ENCODE peak calls at places on chromosomes 4 and X, in seven cellular contexts. One of them, this sample, is unnamed.

GRCh38 chr4:124053872-124054538 is 657.4 kb downstream of the SPRY1 start:
- DNase-seq in cerebellar cortex: no peak
- DNase-seq in right atrium auricular region: no peak
- DNase-seq in A172: no peak
- DNase-seq in NCI-H1092 treated with DMSO at 0.1 percent for 48 hours: no peak
- DNase-seq in heart right ventricle: no peak
- DNase-seq in OCI-LY7: no peak
- DNase-seq in this sample: no peak

GRCh38 chrX:104126856-104127255 is 14.5 kb downstream of the ZCCHC18 start:
- DNase-seq in cerebellar cortex: no peak
- DNase-seq in right atrium auricular region: no peak
- DNase-seq in A172: no peak
- DNase-seq in NCI-H1092 treated with DMSO at 0.1 percent for 48 hours: no peak
- DNase-seq in heart right ventricle: no peak
- DNase-seq in OCI-LY7: no peak
- DNase-seq in this sample: no peak

GRCh38 chr4:105210901-105211300 is 64.2 kb downstream of the TET2 start:
- DNase-seq in cerebellar cortex: no peak
- DNase-seq in right atrium auricular region: no peak
- DNase-seq in A172: no peak
- DNase-seq in NCI-H1092 treated with DMSO at 0.1 percent for 48 hours: no peak
- DNase-seq in heart right ventricle: no peak
- DNase-seq in OCI-LY7: no peak
- DNase-seq in this sample: no peak

GRCh38 chr4:182929296-182929695 is 12.1 kb upstream of the DCTD start:
- DNase-seq in cerebellar cortex: no peak
- DNase-seq in right atrium auricular region: no peak
- DNase-seq in A172: peak
- DNase-seq in NCI-H1092 treated with DMSO at 0.1 percent for 48 hours: no peak
- DNase-seq in heart right ventricle: no peak
- DNase-seq in OCI-LY7: no peak
- DNase-seq in this sample: peak

GRCh38 chrX:50617183-50617582 is 146.6 kb upstream of the DGKK start:
- DNase-seq in cerebellar cortex: no peak
- DNase-seq in right atrium auricular region: no peak
- DNase-seq in A172: no peak
- DNase-seq in NCI-H1092 treated with DMSO at 0.1 percent for 48 hours: no peak
- DNase-seq in heart right ventricle: no peak
- DNase-seq in OCI-LY7: no peak
- DNase-seq in this sample: no peak

GRCh38 chr4:786861-787300 is 39.0 kb downstream of the CPLX1 start:
- DNase-seq in cerebellar cortex: no peak
- DNase-seq in right atrium auricular region: no peak
- DNase-seq in A172: no peak
- DNase-seq in NCI-H1092 treated with DMSO at 0.1 percent for 48 hours: no peak
- DNase-seq in heart right ventricle: peak
- DNase-seq in OCI-LY7: no peak
- DNase-seq in this sample: no peak

GRCh38 chrX:144219035-144219434 is 335.2 kb downstream of the UBE2NL start:
- DNase-seq in cerebellar cortex: no peak
- DNase-seq in right atrium auricular region: no peak
- DNase-seq in A172: peak
- DNase-seq in NCI-H1092 treated with DMSO at 0.1 percent for 48 hours: no peak
- DNase-seq in heart right ventricle: no peak
- DNase-seq in OCI-LY7: peak
- DNase-seq in this sample: no peak

GRCh38 chrX:84339507-84340364 is 151.7 kb upstream of the RPS6KA6 start:
- DNase-seq in cerebellar cortex: no peak
- DNase-seq in right atrium auricular region: no peak
- DNase-seq in A172: peak
- DNase-seq in NCI-H1092 treated with DMSO at 0.1 percent for 48 hours: peak
- DNase-seq in heart right ventricle: no peak
- DNase-seq in OCI-LY7: peak
- DNase-seq in this sample: no peak

GRCh38 chrX:23832750-23833149 is 49.8 kb downstream of the SAT1 start:
- DNase-seq in cerebellar cortex: no peak
- DNase-seq in right atrium auricular region: no peak
- DNase-seq in A172: no peak
- DNase-seq in NCI-H1092 treated with DMSO at 0.1 percent for 48 hours: no peak
- DNase-seq in heart right ventricle: no peak
- DNase-seq in OCI-LY7: no peak
- DNase-seq in this sample: no peak

GRCh38 chrX:153433161-153433680 is 12.6 kb downstream of the TREX2 start:
- DNase-seq in cerebellar cortex: no peak
- DNase-seq in right atrium auricular region: no peak
- DNase-seq in A172: no peak
- DNase-seq in NCI-H1092 treated with DMSO at 0.1 percent for 48 hours: no peak
- DNase-seq in heart right ventricle: no peak
- DNase-seq in OCI-LY7: no peak
- DNase-seq in this sample: no peak

GRCh38 chr4:180860136-180860720 is 1383.0 kb upstream of the TENM3 start:
- DNase-seq in cerebellar cortex: no peak
- DNase-seq in right atrium auricular region: no peak
- DNase-seq in A172: no peak
- DNase-seq in NCI-H1092 treated with DMSO at 0.1 percent for 48 hours: no peak
- DNase-seq in heart right ventricle: no peak
- DNase-seq in OCI-LY7: no peak
- DNase-seq in this sample: no peak

GRCh38 chr4:11004818-11005217 is 320.2 kb upstream of the CLNK start:
- DNase-seq in cerebellar cortex: no peak
- DNase-seq in right atrium auricular region: no peak
- DNase-seq in A172: no peak
- DNase-seq in NCI-H1092 treated with DMSO at 0.1 percent for 48 hours: no peak
- DNase-seq in heart right ventricle: no peak
- DNase-seq in OCI-LY7: no peak
- DNase-seq in this sample: no peak

GRCh38 chr4:65007841-65008439 is 598.7 kb upstream of the TECRL start:
- DNase-seq in cerebellar cortex: peak
- DNase-seq in right atrium auricular region: no peak
- DNase-seq in A172: peak
- DNase-seq in NCI-H1092 treated with DMSO at 0.1 percent for 48 hours: peak
- DNase-seq in heart right ventricle: no peak
- DNase-seq in OCI-LY7: peak
- DNase-seq in this sample: peak

GRCh38 chr4:5932021-5932553 is 39.2 kb upstream of the CRMP1 start:
- DNase-seq in cerebellar cortex: no peak
- DNase-seq in right atrium auricular region: no peak
- DNase-seq in A172: no peak
- DNase-seq in NCI-H1092 treated with DMSO at 0.1 percent for 48 hours: peak
- DNase-seq in heart right ventricle: no peak
- DNase-seq in OCI-LY7: no peak
- DNase-seq in this sample: no peak

GRCh38 chr4:87219648-87220093 is 747 bp downstream of the KLHL8 start:
- DNase-seq in cerebellar cortex: no peak
- DNase-seq in right atrium auricular region: no peak
- DNase-seq in A172: no peak
- DNase-seq in NCI-H1092 treated with DMSO at 0.1 percent for 48 hours: peak
- DNase-seq in heart right ventricle: peak
- DNase-seq in OCI-LY7: peak
- DNase-seq in this sample: no peak

GRCh38 chrX:154018518-154019060 is 1.1 kb downstream of the IRAK1 start:
- DNase-seq in cerebellar cortex: no peak
- DNase-seq in right atrium auricular region: no peak
- DNase-seq in A172: no peak
- DNase-seq in NCI-H1092 treated with DMSO at 0.1 percent for 48 hours: no peak
- DNase-seq in heart right ventricle: no peak
- DNase-seq in OCI-LY7: peak
- DNase-seq in this sample: peak

GRCh38 chr4:3331511-3332394 is 38.9 kb downstream of the RGS12 start:
- DNase-seq in cerebellar cortex: no peak
- DNase-seq in right atrium auricular region: peak
- DNase-seq in A172: no peak
- DNase-seq in NCI-H1092 treated with DMSO at 0.1 percent for 48 hours: no peak
- DNase-seq in heart right ventricle: no peak
- DNase-seq in OCI-LY7: no peak
- DNase-seq in this sample: peak

GRCh38 chr4:82770607-82771006 is 28.0 kb downstream of the SCD5 start:
- DNase-seq in cerebellar cortex: peak
- DNase-seq in right atrium auricular region: no peak
- DNase-seq in A172: no peak
- DNase-seq in NCI-H1092 treated with DMSO at 0.1 percent for 48 hours: no peak
- DNase-seq in heart right ventricle: no peak
- DNase-seq in OCI-LY7: no peak
- DNase-seq in this sample: no peak

GRCh38 chr4:146029939-146030710 is 91.5 kb upstream of the ZNF827 start:
- DNase-seq in cerebellar cortex: no peak
- DNase-seq in right atrium auricular region: no peak
- DNase-seq in A172: no peak
- DNase-seq in NCI-H1092 treated with DMSO at 0.1 percent for 48 hours: no peak
- DNase-seq in heart right ventricle: no peak
- DNase-seq in OCI-LY7: peak
- DNase-seq in this sample: no peak

GRCh38 chr4:84531689-84532088 is 32.6 kb upstream of the NKX6-1 start:
- DNase-seq in cerebellar cortex: no peak
- DNase-seq in right atrium auricular region: no peak
- DNase-seq in A172: peak
- DNase-seq in NCI-H1092 treated with DMSO at 0.1 percent for 48 hours: no peak
- DNase-seq in heart right ventricle: no peak
- DNase-seq in OCI-LY7: no peak
- DNase-seq in this sample: no peak

GRCh38 chrX:2463973-2464676 is 36.7 kb downstream of the DHRSX start:
- DNase-seq in cerebellar cortex: peak
- DNase-seq in right atrium auricular region: no peak
- DNase-seq in A172: no peak
- DNase-seq in NCI-H1092 treated with DMSO at 0.1 percent for 48 hours: no peak
- DNase-seq in heart right ventricle: no peak
- DNase-seq in OCI-LY7: peak
- DNase-seq in this sample: no peak

GRCh38 chr4:80155286-80155982 is 41.9 kb upstream of the PRDM8 start:
- DNase-seq in cerebellar cortex: no peak
- DNase-seq in right atrium auricular region: no peak
- DNase-seq in A172: no peak
- DNase-seq in NCI-H1092 treated with DMSO at 0.1 percent for 48 hours: no peak
- DNase-seq in heart right ventricle: no peak
- DNase-seq in OCI-LY7: no peak
- DNase-seq in this sample: no peak

GRCh38 chr4:77360451-77360850 is 203.4 kb downstream of the CCNG2 start:
- DNase-seq in cerebellar cortex: no peak
- DNase-seq in right atrium auricular region: no peak
- DNase-seq in A172: no peak
- DNase-seq in NCI-H1092 treated with DMSO at 0.1 percent for 48 hours: peak
- DNase-seq in heart right ventricle: no peak
- DNase-seq in OCI-LY7: no peak
- DNase-seq in this sample: no peak

GRCh38 chrX:646228-646495 is 15.6 kb downstream of the SHOX start:
- DNase-seq in cerebellar cortex: no peak
- DNase-seq in right atrium auricular region: no peak
- DNase-seq in A172: no peak
- DNase-seq in NCI-H1092 treated with DMSO at 0.1 percent for 48 hours: no peak
- DNase-seq in heart right ventricle: no peak
- DNase-seq in OCI-LY7: no peak
- DNase-seq in this sample: no peak